ENCODE peak calls at places on chromosome 5, in seven cellular contexts. Q, T, C, Y, M, X and J are unnamed samples.

GRCh38 chr5:112795944-112796678 is 58.4 kb downstream of the APC start:
- DNase-seq in X (no peak), Q (no peak), C (peak), M (peak), T (peak), Y (no peak), J (no peak)

GRCh38 chr5:7754997-7755596 is 95.8 kb downstream of the CFAP90 start:
- DNase-seq in Q (peak), X (peak), M (peak), C (peak), Y (peak), T (peak), J (peak)

GRCh38 chr5:73218552-73219171 is 45.7 kb downstream of the TMEM174 start:
- DNase-seq in T (no peak), C (peak), X (no peak), M (peak), Y (no peak), Q (no peak), J (peak)

GRCh38 chr5:83472508-83473343 is 1.2 kb downstream of the VCAN start:
- DNase-seq in T (peak), X (peak), Y (peak), M (peak), Q (peak), C (no peak), J (no peak)

GRCh38 chr5:143605403-143606005 is 202.0 kb upstream of the NR3C1 start:
- DNase-seq in Y (no peak), X (peak), Q (no peak), T (peak), C (peak), M (peak), J (no peak)

GRCh38 chr5:43314724-43315123 is 1.5 kb upstream of the HMGCS1 start:
- DNase-seq in X (no peak), T (no peak), M (no peak), Y (no peak), C (no peak), Q (no peak), J (no peak)

GRCh38 chr5:82509726-82510125 is 231.6 kb upstream of the RPS23 start:
- DNase-seq in Y (no peak), C (no peak), T (no peak), X (no peak), M (no peak), Q (no peak), J (no peak)

GRCh38 chr5:17178316-17178715 is 39.1 kb upstream of the BASP1 start:
- DNase-seq in M (peak), Q (no peak), Y (no peak), T (no peak), C (no peak), X (no peak), J (no peak)

GRCh38 chr5:98349251-98349989 is 424.0 kb upstream of the RGMB start:
- DNase-seq in M (peak), T (no peak), C (peak), Y (no peak), Q (no peak), X (peak), J (no peak)

GRCh38 chr5:10857333-10857723 is 96.3 kb upstream of the DAP start:
- DNase-seq in T (no peak), M (no peak), C (no peak), X (no peak), Q (no peak), Y (no peak), J (no peak)

GRCh38 chr5:44821164-44821563 is 12.4 kb downstream of the MRPS30 start:
- DNase-seq in T (no peak), Y (no peak), C (no peak), M (no peak), X (no peak), Q (no peak), J (no peak)

GRCh38 chr5:45639038-45639437 is 57.1 kb downstream of the HCN1 start:
- DNase-seq in T (no peak), Y (no peak), M (no peak), X (no peak), Q (no peak), C (peak), J (peak)

GRCh38 chr5:862367-863243 is 11.8 kb upstream of the ZDHHC11 start:
- DNase-seq in C (peak), M (no peak), T (no peak), X (no peak), Y (no peak), Q (no peak), J (no peak)

DNA sequence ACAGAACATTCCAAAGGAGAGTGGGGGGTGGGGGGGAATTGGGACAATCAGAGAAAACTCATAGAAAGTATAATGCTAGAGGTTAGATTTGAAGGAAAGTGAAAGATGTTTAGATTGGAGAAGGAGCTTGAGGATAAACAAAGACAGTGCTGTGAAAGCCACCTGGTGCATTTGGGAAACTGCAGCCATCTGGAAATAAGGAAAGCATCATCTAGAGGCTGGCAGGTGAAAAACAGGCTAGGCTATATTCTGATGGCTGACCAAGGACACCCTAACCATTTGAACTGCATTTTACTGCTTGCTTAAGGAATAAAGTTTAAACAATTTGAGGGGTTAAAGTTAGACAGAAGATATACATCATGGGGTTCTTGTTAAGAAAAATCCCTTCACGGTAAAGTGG is 296.4 kb downstream of the CETN3 start:
- DNase-seq in Q (no peak), T (no peak), C (no peak), Y (no peak), X (no peak), M (no peak), J (no peak)
- TF ChIP-seq CTCF in Q (no peak), T (no peak), C (no peak), Y (no peak), X (no peak), M (no peak), J (no peak)

GRCh38 chr5:139862803-139863202 is 67.2 kb downstream of the PSD2 start:
- DNase-seq in Q (no peak), T (no peak), X (no peak), C (no peak), M (no peak), Y (no peak), J (no peak)
- TF ChIP-seq CTCF in Q (no peak), T (no peak), X (peak), C (peak), M (no peak), Y (no peak), J (no peak)

DNA sequence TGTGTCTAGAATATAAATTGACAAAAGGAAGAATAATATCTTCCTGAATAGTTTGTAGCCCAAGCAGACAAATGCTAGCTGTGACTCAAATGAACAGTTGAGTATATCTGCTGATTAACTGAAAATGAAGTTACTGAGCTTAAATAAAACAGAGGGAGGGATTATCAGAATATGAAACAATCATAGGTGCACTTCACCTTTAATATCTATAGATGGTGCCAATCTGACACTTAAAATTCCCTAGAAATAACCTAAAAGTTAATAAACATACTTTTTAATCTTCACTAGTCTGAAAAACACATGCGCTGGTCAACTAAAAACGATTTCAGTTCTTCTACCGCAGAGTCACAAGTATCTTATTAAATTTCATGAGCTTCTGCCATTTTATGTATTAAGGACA is 280.8 kb upstream of the RASA1 start:
- DNase-seq in X (no peak), M (no peak), T (no peak), Y (no peak), C (no peak), Q (no peak), J (no peak)
- TF ChIP-seq CTCF in X (peak), M (no peak), T (no peak), Y (no peak), C (no peak), Q (no peak), J (no peak)

DNA sequence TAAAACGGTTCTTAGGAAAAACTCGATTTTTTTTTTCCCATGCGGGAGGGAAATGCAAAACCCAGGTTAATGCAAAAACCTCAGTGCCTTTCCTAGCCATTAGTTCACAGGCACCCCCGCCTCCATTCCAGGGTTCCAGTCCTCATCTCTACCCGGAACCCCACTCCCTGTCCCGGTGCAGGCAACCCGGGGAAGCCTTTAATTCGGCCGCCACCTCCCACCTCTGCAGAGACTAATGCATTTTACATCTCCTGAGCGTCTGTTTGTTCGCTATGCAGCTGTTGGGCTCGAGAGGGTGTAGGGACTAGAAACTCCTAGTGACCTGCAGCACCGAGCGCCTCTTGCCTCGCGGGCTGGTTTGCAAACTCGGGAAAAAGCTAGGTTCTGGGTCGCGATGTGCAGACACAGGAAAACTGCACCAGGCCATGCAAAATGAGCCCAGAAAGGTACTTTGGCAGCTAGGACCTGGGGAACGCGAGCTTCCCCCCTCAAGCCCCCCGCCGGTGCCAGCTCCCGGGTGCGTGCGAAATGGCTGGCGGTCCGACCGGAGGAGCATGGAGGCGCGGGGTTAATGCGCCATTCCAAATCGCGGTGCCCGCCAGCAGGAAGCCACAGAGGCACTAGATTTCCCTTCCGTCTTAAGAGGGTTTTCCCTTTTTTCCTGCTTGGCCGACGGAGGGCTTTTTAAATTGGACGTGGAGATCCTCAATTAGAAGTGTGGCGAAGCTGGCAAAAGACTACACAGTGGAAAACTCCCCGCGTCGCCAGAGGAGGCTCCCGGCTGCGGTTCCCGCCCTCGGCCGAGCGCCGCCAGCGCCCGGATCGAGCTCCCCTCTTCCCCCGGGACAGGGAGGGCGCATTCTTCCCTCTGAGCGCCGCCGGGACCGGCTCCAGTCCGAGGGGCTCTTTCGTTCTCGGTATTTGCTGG is 3.4 kb downstream of the GDNF start:
- DNase-seq in M (peak), Q (no peak), C (peak), T (peak), Y (no peak), X (no peak), J (no peak)
- TF ChIP-seq CTCF in M (peak), Q (no peak), C (no peak), T (no peak), Y (no peak), X (no peak), J (no peak)

DNA sequence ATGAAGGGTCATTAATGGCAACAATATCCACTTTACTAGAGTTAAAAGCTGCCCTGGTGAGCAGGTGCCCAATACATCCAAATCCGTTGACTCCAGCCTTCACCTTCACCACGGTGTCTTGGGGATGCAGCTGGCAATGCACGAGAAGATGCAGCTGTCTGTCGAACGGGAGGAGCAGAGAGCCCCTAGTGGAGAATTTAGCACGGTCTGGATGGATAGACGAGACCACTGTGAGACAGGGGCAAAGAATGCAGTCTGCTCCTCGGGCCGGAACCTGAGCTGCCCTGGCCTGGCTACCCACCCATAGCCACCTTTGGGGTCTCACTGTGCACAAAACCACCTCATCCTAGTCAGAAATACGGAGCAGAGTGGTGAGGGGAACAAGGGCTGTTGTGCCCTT is 35.1 kb downstream of the ADRA1B start:
- DNase-seq in M (no peak), X (no peak), T (no peak), Y (no peak), C (peak), Q (no peak), J (no peak)
- TF ChIP-seq CTCF in M (no peak), X (no peak), T (no peak), Y (peak), C (peak), Q (no peak), J (no peak)

DNA sequence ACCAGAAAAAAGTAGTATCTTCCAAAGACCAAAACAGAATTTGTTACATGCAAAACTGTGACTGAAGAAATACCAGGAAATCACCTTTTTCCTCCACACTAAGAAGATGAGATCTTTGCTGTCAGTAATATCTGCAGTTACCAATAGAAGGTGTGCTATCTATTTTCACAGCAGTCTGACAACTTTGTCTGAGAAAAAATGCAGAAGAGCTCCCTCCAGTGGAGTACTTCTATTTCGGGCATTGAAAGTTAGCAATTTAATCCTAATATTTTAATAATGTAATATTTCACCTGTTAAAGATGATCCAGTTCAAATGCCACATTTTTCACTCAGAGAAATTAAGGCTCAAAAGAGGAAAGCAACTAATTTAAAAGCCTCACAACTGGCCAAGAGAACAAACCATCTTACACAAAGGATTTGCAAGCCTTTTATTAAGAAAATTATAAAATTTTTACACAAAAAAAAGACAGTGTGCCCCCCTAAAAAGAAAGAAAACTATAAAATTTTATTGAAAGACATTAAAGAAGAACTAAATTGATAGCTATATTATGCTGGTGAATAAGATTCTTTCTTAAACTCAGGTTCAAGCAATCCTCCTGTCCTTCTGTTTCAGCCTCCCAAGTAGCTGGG is 50.6 kb downstream of the DEPDC1B start:
- DNase-seq in M (peak), Q (no peak), C (peak), X (peak), Y (no peak), T (peak), J (peak)
- TF ChIP-seq CTCF in M (peak), Q (peak), C (peak), X (peak), Y (peak), T (peak), J (peak)

GRCh38 chr5:6448622-6449464 is at the start of gene UBE2QL1:
- DNase-seq in Q (no peak), M (no peak), X (peak), C (peak), T (peak), Y (peak), J (no peak)
- TF ChIP-seq CTCF in Q (no peak), M (no peak), X (no peak), C (no peak), T (no peak), Y (peak), J (no peak)